ENCODE peak calls at places on chromosomes 12 and 14, in seven cellular contexts. S is heart right ventricle, W is lower lobe of right lung, E is GM23248, M is body of pancreas, U is astrocyte, Z is AG04450. T is an unnamed sample.

GRCh38 chr14:33375781-33376180 is 437.1 kb downstream of the NPAS3 start:
- DNase-seq in S (no peak), W (no peak), M (no peak), U (peak; percentile 95), Z (no peak), E (no peak), T (no peak)

GRCh38 chr14:75981426-75981825 is 369 bp downstream of the TGFB3 start:
- DNase-seq in S (no peak), U (no peak), Z (no peak), M (peak; percentile 33), W (no peak), E (no peak), T (peak; percentile 29)

GRCh38 chr14:90733139-90733808 is 83.0 kb downstream of the TTC7B start:
- DNase-seq in Z (no peak), E (no peak), U (no peak), W (no peak), M (no peak), S (no peak), T (no peak)

GRCh38 chr14:28297559-28297958 is 469.0 kb upstream of the FOXG1 start:
- DNase-seq in Z (no peak), M (no peak), S (no peak), E (no peak), W (no peak), U (peak; percentile 58), T (no peak)

GRCh38 chr12:32181498-32182175 is 75.0 kb downstream of the BICD1 start:
- DNase-seq in Z (no peak), S (no peak), E (no peak), U (no peak), M (no peak), W (no peak), T (no peak)

GRCh38 chr14:105092124-105092911 is 27.1 kb upstream of the GPR132 start:
- DNase-seq in M (peak; percentile 36), E (peak; percentile 61), S (no peak), Z (no peak), W (peak; percentile 58), U (no peak), T (peak; percentile 44)

GRCh38 chr14:58824106-58824505 is 186.3 kb downstream of the DACT1 start:
- DNase-seq in Z (no peak), M (no peak), W (no peak), U (no peak), E (peak; percentile 67), S (no peak), T (no peak)

GRCh38 chr14:39581474-39581873 is 149.2 kb upstream of the FBXO33 start:
- DNase-seq in E (peak; percentile 11), Z (no peak), S (no peak), U (no peak), W (no peak), M (no peak), T (no peak)

GRCh38 chr14:99143126-99143525 is 128.9 kb downstream of the BCL11B start:
- DNase-seq in M (no peak), W (no peak), S (no peak), U (no peak), E (no peak), Z (no peak), T (no peak)

GRCh38 chr12:26808766-26809460 is 24.1 kb downstream of the ITPR2 start:
- DNase-seq in W (no peak), E (no peak), S (no peak), M (no peak), Z (no peak), U (no peak), T (no peak)

GRCh38 chr12:121926874-121927706 is 8.7 kb downstream of the CFAP251 start:
- DNase-seq in W (no peak), Z (no peak), U (no peak), S (no peak), M (no peak), E (no peak), T (no peak)

GRCh38 chr12:84604541-84604940 is 308.1 kb downstream of the SLC6A15 start:
- DNase-seq in M (no peak), E (peak; percentile 26), S (no peak), U (peak; percentile 3), Z (no peak), W (no peak), T (no peak)

GRCh38 chr12:104064842-104065441 is 611 bp downstream of the HCFC2 start:
- DNase-seq in S (peak; percentile 25), W (peak; percentile 54), Z (no peak), E (peak; percentile 65), U (no peak), M (peak; percentile 34), T (no peak)

GRCh38 chr14:100911665-100912316 is 8.3 kb upstream of the RTL1 start:
- DNase-seq in Z (no peak), W (no peak), S (no peak), U (no peak), M (no peak), E (no peak), T (no peak)
- H3K27me3 ChIP-seq in Z (no peaks in the 10 kb centered on the region), W (peaks cover 12% of the 10 kb centered on the region), S (no peaks in the 10 kb centered on the region), U (no peaks in the 10 kb centered on the region), M (no peaks in the 10 kb centered on the region), E (peaks cover 1% of the 10 kb centered on the region), T (no peaks in the 10 kb centered on the region)

DNA sequence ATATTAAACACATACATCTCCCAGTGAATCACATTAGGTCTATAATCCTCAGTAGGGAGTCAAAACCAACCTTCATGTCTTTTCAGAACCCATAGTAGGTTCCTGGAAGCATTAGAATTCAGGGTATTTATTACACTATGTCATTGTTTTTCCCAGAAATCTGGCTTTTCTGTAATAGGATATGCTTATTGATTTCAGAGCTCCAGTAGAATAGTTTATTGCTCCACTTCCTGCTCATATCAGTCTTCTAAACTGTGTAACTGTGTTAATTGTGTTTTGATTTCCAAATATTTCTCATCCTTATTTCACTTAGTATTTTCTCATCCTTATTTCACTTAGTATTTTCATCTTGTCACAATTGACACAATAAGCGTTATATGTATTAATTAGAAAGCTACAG is 268.0 kb downstream of the CCDC59 start:
- DNase-seq in W (no peak), M (no peak), E (no peak), Z (no peak), S (no peak), U (no peak), T (no peak)
- H3K9me3 ChIP-seq in W (no peaks in the 10 kb centered on the region), M (peaks cover 4% of the 10 kb centered on the region), E (no peaks in the 10 kb centered on the region), Z (no peaks in the 10 kb centered on the region), S (peaks cover 3% of the 10 kb centered on the region), U (no peaks in the 10 kb centered on the region), T (no peaks in the 10 kb centered on the region)

DNA sequence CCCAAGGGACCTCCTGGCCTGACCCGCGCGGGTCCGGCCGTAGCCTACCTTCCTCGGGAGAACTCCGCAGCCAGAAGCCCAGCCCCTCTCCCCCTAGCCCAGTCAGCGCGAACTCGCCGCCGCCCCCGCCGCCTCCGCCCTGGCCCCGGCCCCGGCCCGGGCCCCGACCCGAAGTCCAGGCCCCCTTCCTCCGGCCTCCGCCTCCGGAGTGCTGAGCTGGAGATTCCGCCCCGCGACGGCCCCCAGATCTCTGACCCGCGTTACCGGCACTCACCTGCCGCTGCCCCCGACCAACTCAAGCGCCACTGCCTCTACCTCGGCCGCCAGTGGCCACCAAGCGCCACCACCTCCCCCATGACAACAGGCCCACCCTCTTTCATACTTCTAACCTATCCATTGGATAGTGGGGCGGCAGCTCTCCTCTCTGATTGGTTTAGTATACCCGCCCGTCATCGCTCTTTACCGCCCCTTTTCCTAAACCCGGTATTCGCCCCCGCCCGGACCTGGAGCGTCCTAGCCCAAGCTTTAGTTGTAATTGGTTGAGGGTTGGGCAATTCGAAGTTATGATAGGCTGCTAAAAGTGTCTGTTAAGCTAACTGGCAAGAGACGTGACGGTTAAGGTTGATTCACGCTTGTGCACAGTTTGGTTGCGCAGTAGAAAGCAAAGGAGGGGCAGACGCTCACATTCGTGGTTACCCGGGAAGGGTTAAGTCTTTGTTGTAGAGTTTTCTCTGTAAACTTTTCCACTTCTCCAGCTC is at the start of gene NUMB:
- DNase-seq in S (peak; percentile 93), U (peak; percentile 100), M (peak; percentile 98), E (peak; percentile 100), W (peak; percentile 95), Z (peak; percentile 100), T (peak; percentile 97)
- H3K27me3 ChIP-seq in S (no peaks in the 10 kb centered on the region), U (no peaks in the 10 kb centered on the region), M (no peaks in the 10 kb centered on the region), E (no peaks in the 10 kb centered on the region), W (no peaks in the 10 kb centered on the region), Z (no peaks in the 10 kb centered on the region), T (no peaks in the 10 kb centered on the region)

DNA sequence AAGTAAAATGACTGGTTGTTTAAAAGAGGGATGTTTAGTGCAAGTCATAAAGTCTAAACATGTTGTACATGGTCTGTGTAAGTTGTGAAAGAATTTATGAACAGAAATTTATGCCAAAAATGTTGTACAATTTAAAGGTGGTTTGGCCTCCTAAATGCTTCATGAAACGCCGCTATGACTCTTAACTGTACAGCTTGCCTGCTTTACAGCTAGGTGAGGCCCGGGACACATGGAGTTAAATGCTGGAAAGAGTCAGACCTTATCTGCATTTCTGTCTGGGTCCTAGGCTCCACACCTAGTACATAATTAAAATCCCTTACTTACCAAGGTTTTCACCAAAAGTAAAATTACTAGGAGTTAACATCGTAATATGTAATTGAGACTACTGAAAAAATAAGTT is 28.4 kb upstream of the B4GALNT1 start:
- DNase-seq in M (no peak), W (no peak), Z (no peak), E (no peak), U (no peak), S (no peak), T (no peak)
- H3K9me3 ChIP-seq in M (no peaks in the 10 kb centered on the region), W (no peaks in the 10 kb centered on the region), Z (peaks cover 13% of the 10 kb centered on the region), E (no peaks in the 10 kb centered on the region), U (no peaks in the 10 kb centered on the region), S (no peaks in the 10 kb centered on the region), T (no peaks in the 10 kb centered on the region)

GRCh38 chr12:213527-213932 is 427 bp downstream of the SLC6A12 start:
- DNase-seq in E (no peak), S (no peak), Z (no peak), W (no peak), U (no peak), M (no peak), T (no peak)
- H3K27me3 ChIP-seq in E (peaks cover 39% of the 10 kb centered on the region), S (no peaks in the 10 kb centered on the region), Z (peaks cover 62% of the 10 kb centered on the region), W (peaks cover 11% of the 10 kb centered on the region), U (peaks cover 22% of the 10 kb centered on the region), M (no peaks in the 10 kb centered on the region), T (no peaks in the 10 kb centered on the region)

GRCh38 chr12:96140110-96140509 is 54.1 kb upstream of the ELK3 start:
- DNase-seq in U (peak; percentile 84), E (peak; percentile 92), W (no peak), M (no peak), S (no peak), Z (no peak), T (no peak)
- H3K9me3 ChIP-seq in U (no peaks in the 10 kb centered on the region), E (no peaks in the 10 kb centered on the region), W (no peaks in the 10 kb centered on the region), M (no peaks in the 10 kb centered on the region), S (no peaks in the 10 kb centered on the region), Z (no peaks in the 10 kb centered on the region), T (no peaks in the 10 kb centered on the region)

GRCh38 chr12:52602552-52602951 is 1.3 kb upstream of the KRT72 start:
- DNase-seq in Z (no peak), W (no peak), E (no peak), U (no peak), S (no peak), M (no peak), T (no peak)
- H3K27me3 ChIP-seq in Z (peaks cover 42% of the 10 kb centered on the region), W (peaks cover 35% of the 10 kb centered on the region), E (peaks cover 50% of the 10 kb centered on the region), U (peaks cover 65% of the 10 kb centered on the region), S (peaks cover 16% of the 10 kb centered on the region), M (no peaks in the 10 kb centered on the region), T (peaks cover 9% of the 10 kb centered on the region)

DNA sequence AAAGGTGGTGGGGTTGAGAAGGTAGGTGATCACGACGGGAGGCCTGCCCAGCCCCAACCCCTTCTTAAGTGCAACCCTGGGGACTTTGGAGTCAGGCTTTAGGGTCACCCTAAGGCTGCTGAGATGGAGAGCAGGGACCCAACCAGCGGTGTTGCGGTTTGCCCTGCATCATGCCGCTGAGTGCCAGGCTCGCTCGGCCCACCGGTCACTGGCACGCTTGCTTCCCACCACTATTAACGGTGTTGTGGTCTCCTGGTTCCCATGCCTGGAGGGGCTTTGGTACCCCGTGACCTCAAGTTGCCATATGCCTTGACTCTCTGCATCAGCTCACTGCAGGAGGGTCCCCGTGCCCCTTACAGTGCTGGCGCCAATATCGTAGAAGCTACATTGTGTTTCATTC is 18.4 kb upstream of the MEG3 start:
- DNase-seq in E (no peak), S (no peak), W (no peak), M (no peak), U (no peak), Z (no peak), T (no peak)
- H3K9me3 ChIP-seq in E (no peaks in the 10 kb centered on the region), S (no peaks in the 10 kb centered on the region), W (peaks cover 19% of the 10 kb centered on the region), M (peaks cover 11% of the 10 kb centered on the region), U (peaks cover 22% of the 10 kb centered on the region), Z (peaks cover 56% of the 10 kb centered on the region), T (no peaks in the 10 kb centered on the region)